ENCODE peak calls at places on chromosomes 3 and 15, in seven cellular contexts. G, E, X, U, F, R and M are unnamed samples.

GRCh38 chr3:177569193-177569592 is 371.9 kb upstream of the TBL1XR1 start:
- DNase-seq in U (no peak), X (no peak), F (no peak), G (no peak), R (no peak), E (no peak), M (no peak)

GRCh38 chr3:185276415-185276814 is 22.6 kb upstream of the EHHADH start:
- DNase-seq in U (no peak), R (no peak), G (no peak), X (no peak), F (no peak), E (no peak), M (peak; percentile 13)

GRCh38 chr3:157280786-157281185 is 120.8 kb upstream of the CCNL1 start:
- DNase-seq in R (no peak), U (no peak), X (no peak), E (no peak), F (no peak), G (no peak), M (no peak)

GRCh38 chr3:108847187-108847586 is 24.6 kb downstream of the TRAT1 start:
- DNase-seq in E (no peak), U (no peak), F (no peak), R (no peak), G (no peak), X (no peak), M (no peak)

GRCh38 chr3:147407107-147407494 is 758 bp upstream of the ZIC4 start:
- DNase-seq in U (no peak), E (no peak), G (no peak), X (no peak), R (no peak), F (no peak), M (no peak)

GRCh38 chr15:79858469-79858868 is 38.3 kb downstream of the MTHFS start:
- DNase-seq in G (no peak), X (no peak), U (no peak), F (no peak), E (no peak), R (no peak), M (no peak)

GRCh38 chr3:157786216-157786615 is 283.0 kb upstream of the VEPH1 start:
- DNase-seq in U (no peak), F (peak; percentile 53), G (no peak), E (no peak), R (no peak), X (peak; percentile 88), M (no peak)

GRCh38 chr15:67173015-67173414 is 81.4 kb downstream of the AAGAB start:
- DNase-seq in E (no peak), G (no peak), F (no peak), U (no peak), R (no peak), X (no peak), M (no peak)

GRCh38 chr15:89828324-89829145 is 13.9 kb upstream of the ANPEP start:
- DNase-seq in X (peak; percentile 74), G (no peak), E (no peak), U (peak; percentile 20), R (no peak), F (no peak), M (no peak)